ENCODE peak calls at places on chromosomes 2 and 18, in six cellular contexts. X is activated T-cell treated with anti-CD3 and anti-CD28 coated beads for 1 hour; W is activated CD4-positive, alpha-beta T cell treated with anti-CD3 and anti-CD28 coated beads, Interleukin-2, amount 50 U/mL, for 4 hours; M is stimulated activated CD4-positive, alpha-beta T cell treated with anti-CD3 and anti-CD28 coated beads, Interleukin-1b, Interleukin-23, amount 100 ng/mL, for 24 hours; K is left kidney; O is NCI-H2081. D is an unnamed sample.

GRCh38 chr18:8668381-8668780 is 37.0 kb upstream of the MTCL1 start:
- DNase-seq in K (no peak), M (no peak), W (no peak), O (no peak), X (no peak), D (no peak)

GRCh38 chr2:217725409-217725808 is 277.4 kb downstream of the TNS1 start:
- DNase-seq in W (no peak), O (no peak), K (no peak), X (no peak), M (no peak), D (no peak)

GRCh38 chr2:207746131-207746530 is 23.6 kb downstream of the FZD5 start:
- DNase-seq in O (peak), W (no peak), X (no peak), M (no peak), K (peak), D (no peak)

GRCh38 chr2:237888389-237888788 is 29.0 kb downstream of the RAMP1 start:
- DNase-seq in O (no peak), X (no peak), W (no peak), K (no peak), M (no peak), D (peak)

GRCh38 chr18:59087391-59087790 is 52.3 kb upstream of the SEC11C start:
- DNase-seq in X (no peak), O (no peak), K (no peak), W (no peak), M (no peak), D (no peak)

GRCh38 chr2:187511356-187512315 is 42.6 kb downstream of the TFPI start:
- DNase-seq in W (no peak), O (no peak), M (no peak), X (no peak), K (no peak), D (no peak)

GRCh38 chr2:98465456-98466201 is 21.0 kb downstream of the INPP4A start:
- DNase-seq in K (peak), M (no peak), W (peak), O (peak), X (peak), D (no peak)

GRCh38 chr2:237474511-237474911 is 12.5 kb upstream of the MLPH start:
- DNase-seq in W (no peak), X (no peak), M (no peak), K (no peak), O (no peak), D (no peak)

GRCh38 chr18:7878265-7879173 is 311.4 kb downstream of the PTPRM start:
- DNase-seq in O (peak), M (no peak), W (no peak), X (no peak), K (no peak), D (no peak)

GRCh38 chr18:37586641-37587225 is 21.1 kb upstream of the CELF4 start:
- DNase-seq in M (no peak), K (no peak), W (no peak), O (no peak), X (no peak), D (no peak)